ENCODE peak calls at places on chromosomes 13 and 19, in four cellular contexts. E is prostate gland, V is heart left ventricle, I is upper lobe of right lung. C is an unnamed sample.

GRCh38 chr19:11887247-11887617 is 350 bp upstream of the ZNF69 start:
- DNase-seq in E (no peak), V (no peak), I (no peak), C (no peak)

GRCh38 chr19:1266818-1267440 is 2.2 kb upstream of the CIRBP start:
- DNase-seq in E (peak; percentile 61), V (peak; percentile 70), I (peak; percentile 90), C (no peak)

GRCh38 chr13:95671597-95671996 is 5.3 kb upstream of the DNAJC3 start:
- DNase-seq in E (no peak), V (peak; percentile 40), I (no peak), C (no peak)

GRCh38 chr13:91292630-91293221 is 54.8 kb upstream of the MIR17HG start:
- DNase-seq in E (no peak), V (no peak), I (no peak), C (no peak)

GRCh38 chr19:16326401-16327130 is 1.9 kb downstream of the KLF2 start:
- DNase-seq in E (no peak), V (peak; percentile 50), I (peak; percentile 68), C (no peak)

GRCh38 chr13:80979035-80979641 is 638.2 kb upstream of the SPRY2 start:
- DNase-seq in E (no peak), V (peak; percentile 34), I (no peak), C (peak; percentile 15)

GRCh38 chr19:44752816-44753618 is 4.5 kb downstream of the BCL3 start:
- DNase-seq in E (peak; percentile 89), V (peak; percentile 97), I (peak; percentile 97), C (peak; percentile 96)

GRCh38 chr13:112753868-112754267 is 64.0 kb downstream of the ATP11A start:
- DNase-seq in E (no peak), V (no peak), I (peak; percentile 48), C (no peak)

GRCh38 chr13:29722415-29722814 is 126.9 kb upstream of the SLC7A1 start:
- DNase-seq in E (no peak), V (no peak), I (no peak), C (no peak)

GRCh38 chr13:44648392-44649117 is 72.4 kb upstream of the TSC22D1 start:
- DNase-seq in E (no peak), V (no peak), I (no peak), C (no peak)

GRCh38 chr19:7520131-7521051 is 2.0 kb upstream of the MCOLN1 start:
- DNase-seq in E (no peak), V (no peak), I (no peak), C (no peak)

GRCh38 chr13:49869514-49869913 is 66.6 kb downstream of the SPRYD7 start:
- DNase-seq in E (no peak), V (no peak), I (no peak), C (no peak)

GRCh38 chr13:83295684-83296083 is 586.6 kb downstream of the SLITRK1 start:
- DNase-seq in E (no peak), V (no peak), I (no peak), C (no peak)

DNA sequence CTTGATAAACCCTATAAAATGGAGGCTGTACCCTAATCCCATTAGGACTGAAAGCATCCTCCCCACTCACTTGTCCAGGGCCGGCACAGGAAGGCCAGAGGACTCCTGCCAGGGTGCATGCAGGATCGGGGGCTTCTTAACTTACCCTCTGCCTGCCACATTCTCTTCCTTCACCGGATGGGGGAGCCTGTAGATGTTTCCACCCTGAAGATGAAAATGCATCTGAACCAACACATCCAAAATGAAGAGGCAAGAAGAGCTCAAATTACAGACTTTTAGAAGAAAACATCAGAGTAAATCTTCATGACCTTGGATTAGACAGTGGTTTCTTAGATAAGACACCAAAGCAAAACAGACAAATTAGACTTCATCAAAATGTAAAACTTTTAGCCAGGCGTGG is 25.9 kb upstream of the NAPA start:
- DNase-seq in E (no peak), V (no peak), I (peak; percentile 37), C (peak; percentile 11)
- H3K27ac ChIP-seq in E (no peak overlapping the region), V (no peak overlapping the region), I (no peak overlapping the region), C (no peak overlapping the region)

GRCh38 chr19:33212773-33213172 is 12.9 kb downstream of the SLC7A10 start:
- DNase-seq in E (no peak), V (peak; percentile 18), I (no peak), C (no peak)

GRCh38 chr19:33210266-33210940 is 15.2 kb downstream of the SLC7A10 start:
- DNase-seq in E (no peak), V (peak; percentile 15), I (no peak), C (no peak)

GRCh38 chr19:33209844-33210230 is 15.7 kb downstream of the LRP3 start:
- DNase-seq in E (no peak), V (no peak), I (no peak), C (no peak)

GRCh38 chr19:33214621-33215020 is 11.0 kb downstream of the SLC7A10 start:
- DNase-seq in E (no peak), V (no peak), I (no peak), C (no peak)

DNA sequence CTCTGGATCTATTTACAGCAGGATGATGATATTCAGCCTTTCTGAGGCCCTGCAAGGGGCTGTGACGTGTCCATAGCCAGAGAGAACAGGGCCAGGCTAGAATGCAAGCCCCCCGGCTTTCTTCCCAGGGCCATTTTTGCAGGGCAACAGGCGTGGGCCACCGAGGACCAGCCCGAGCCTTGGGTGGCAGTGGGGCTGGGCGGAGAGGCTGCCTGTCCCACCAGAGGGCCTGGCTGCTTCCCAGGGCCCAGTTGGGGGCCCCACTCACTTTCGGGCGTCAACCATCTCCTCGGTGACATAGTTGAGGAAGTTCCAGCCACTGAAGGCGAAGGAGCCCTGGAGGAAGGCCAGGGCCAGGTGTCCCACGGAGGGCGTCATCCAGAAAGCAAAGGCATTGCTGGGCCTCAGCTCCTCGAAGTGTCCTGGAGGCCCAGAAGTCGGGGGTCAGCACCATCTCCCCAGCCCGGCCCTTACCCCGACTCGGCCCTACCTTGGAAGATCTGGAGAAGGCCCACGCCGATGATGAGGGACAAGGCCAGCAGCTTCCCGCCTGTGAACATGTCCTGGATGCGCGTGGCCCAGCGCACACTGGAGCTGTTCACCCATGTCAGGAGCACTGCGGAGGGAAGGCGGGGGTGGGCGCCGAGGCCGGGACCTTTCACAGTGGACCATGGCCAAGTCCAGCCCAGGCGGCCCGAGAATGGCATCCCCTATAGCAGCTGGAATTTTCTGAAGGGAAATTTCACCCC is 13.5 kb downstream of the SLC7A10 start:
- DNase-seq in E (no peak), V (peak; percentile 12), I (no peak), C (no peak)
- TF ChIP-seq CTCF in E (no peak), V (no peak), I (no peak), C (no peak)

DNA sequence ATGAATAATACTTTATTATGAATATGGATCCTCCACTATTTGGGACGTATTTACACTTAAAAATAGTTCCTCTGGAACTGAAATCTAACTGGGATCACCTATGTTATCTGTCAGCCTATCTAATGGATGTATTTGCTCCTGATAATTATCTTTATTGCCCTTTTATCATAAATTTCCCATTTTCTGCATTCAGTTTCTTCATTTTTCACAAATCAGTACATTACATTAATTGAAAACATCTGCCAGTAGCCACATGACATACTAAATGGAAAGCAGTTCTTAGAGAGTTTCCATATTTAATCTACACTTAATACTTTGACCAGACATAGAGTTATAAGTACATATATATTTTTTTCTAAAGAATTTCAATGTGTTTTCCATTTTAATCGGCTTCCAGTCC is 888.8 kb downstream of the SLITRK6 start:
- DNase-seq in E (no peak), V (no peak), I (no peak), C (no peak)
- H3K27ac ChIP-seq in E (no peak overlapping the region), V (no peak overlapping the region), I (no peak overlapping the region), C (no peak overlapping the region)

GRCh38 chr13:98372886-98373285 is 195.8 kb upstream of the RNF113B start:
- DNase-seq in E (no peak), V (no peak), I (no peak), C (peak; percentile 20)

GRCh38 chr13:98374750-98375149 is 197.7 kb upstream of the RNF113B start:
- DNase-seq in E (no peak), V (no peak), I (no peak), C (no peak)

DNA sequence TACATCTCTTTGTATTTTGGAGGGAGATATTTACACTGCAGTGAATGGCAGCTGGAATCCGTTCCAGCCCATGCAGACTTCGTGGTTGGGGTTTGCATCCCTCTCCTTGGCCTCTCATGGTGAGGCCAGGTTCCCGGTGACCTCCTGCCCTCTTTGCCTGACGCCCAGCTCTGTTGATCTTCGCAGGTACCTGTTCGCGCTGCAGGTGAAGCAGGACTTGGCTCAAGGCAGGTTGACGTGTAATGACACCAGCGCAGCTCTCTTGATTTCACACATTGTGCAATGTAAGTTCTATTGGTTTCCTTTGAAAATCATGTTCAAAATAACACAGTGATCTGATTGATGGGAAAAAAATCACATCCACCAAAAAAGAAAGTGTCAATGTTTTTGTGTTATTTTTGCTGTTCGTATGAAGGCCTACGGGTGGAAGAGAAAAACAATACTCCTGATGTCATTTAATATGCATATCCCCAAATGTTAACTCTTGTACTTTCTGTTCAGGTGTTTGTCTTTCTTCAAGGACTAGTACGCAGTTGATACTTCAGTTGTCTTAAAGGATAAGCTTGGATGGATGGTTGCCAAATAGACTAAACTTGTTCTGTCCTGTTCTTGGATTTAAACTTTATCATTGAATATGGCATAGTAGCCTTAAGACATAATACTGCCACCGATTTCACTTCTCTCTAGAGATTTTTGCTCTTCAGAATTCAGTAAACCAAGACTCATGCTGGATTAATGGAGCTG is 199.1 kb downstream of the STK24 start:
- DNase-seq in E (no peak), V (no peak), I (no peak), C (no peak)
- TF ChIP-seq CTCF in E (no peak), V (no peak), I (no peak), C (no peak)

DNA sequence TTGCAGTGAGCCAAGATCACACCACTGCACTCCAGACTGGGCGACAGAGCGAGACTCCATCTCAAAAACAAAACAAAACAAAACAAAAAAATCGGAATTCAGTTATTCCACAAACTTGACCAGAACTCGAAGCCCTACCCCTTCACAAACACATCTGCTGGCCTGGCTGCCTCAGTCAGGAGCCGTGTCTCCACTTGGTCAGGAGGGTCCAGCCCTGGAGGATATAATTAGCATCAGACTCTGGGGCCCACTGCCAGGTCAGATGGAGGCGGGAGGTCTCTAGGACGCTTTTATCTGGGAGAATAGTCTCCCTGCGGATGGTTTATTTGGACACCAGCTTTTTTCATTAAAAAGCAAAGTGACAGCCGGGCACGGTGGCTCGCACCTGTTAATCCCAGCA is 8.0 kb downstream of the ELL start:
- DNase-seq in E (no peak), V (peak; percentile 71), I (no peak), C (no peak)
- H3K27ac ChIP-seq in E (no peak overlapping the region), V (peak overlapping the region; percentile 48), I (peak overlapping the region; percentile 6), C (no peak overlapping the region)

DNA sequence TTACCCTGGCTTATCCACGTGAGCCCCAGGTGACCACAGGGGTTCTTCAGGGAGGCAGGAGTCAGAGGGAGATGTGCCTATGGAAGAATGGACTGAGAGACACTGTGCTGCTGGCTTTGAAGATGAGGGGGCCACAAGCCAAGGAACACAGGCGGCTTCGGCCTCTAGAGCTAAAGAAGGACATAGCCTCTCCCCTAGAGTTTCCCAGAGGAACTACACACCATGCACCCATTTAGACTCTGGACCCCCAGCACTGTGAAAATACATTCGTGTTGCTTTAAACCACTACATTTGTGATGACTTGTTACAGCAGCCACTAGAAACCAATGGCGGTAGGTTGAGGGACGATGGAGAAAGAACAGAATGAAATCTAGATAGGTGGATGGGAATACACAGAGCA is 13.7 kb upstream of the ATF5 start:
- DNase-seq in E (no peak), V (no peak), I (no peak), C (no peak)
- TF ChIP-seq CTCF in E (no peak), V (no peak), I (no peak), C (no peak)

GRCh38 chr13:59546178-59546577 is 617.5 kb downstream of the DIAPH3 start:
- DNase-seq in E (no peak), V (no peak), I (no peak), C (no peak)
- H3K27ac ChIP-seq in E (no peak overlapping the region), V (no peak overlapping the region), I (no peak overlapping the region), C (no peak overlapping the region)